ENCODE peak calls at places on chromosomes 5 and 9, in six cellular contexts. C, U, S, Z, H and A are unnamed samples.

GRCh38 chr9:74499111-74499601 is 2.0 kb downstream of the RORB start:
- DNase-seq in C (no peak), U (no peak), S (no peak), Z (no peak), H (peak; percentile 43), A (no peak)

GRCh38 chr5:152349683-152350526 is 55.2 kb downstream of the NMUR2 start:
- DNase-seq in C (no peak), U (no peak), S (peak; percentile 33), Z (no peak), H (peak; percentile 73), A (no peak)

GRCh38 chr9:73871636-73872035 is 625.5 kb upstream of the RORB start:
- DNase-seq in C (no peak), U (no peak), S (peak; percentile 6), Z (no peak), H (no peak), A (no peak)

GRCh38 chr5:95730730-95731570 is at the start of gene RHOBTB3:
- DNase-seq in C (peak; percentile 80), U (no peak), S (peak; percentile 89), Z (peak; percentile 40), H (peak; percentile 92), A (peak; percentile 40)

GRCh38 chr5:149223081-149223848 is 48.4 kb upstream of the AFAP1L1 start:
- DNase-seq in C (no peak), U (no peak), S (no peak), Z (no peak), H (no peak), A (no peak)

GRCh38 chr9:113993838-113994540 is 84.1 kb downstream of the AMBP start:
- DNase-seq in C (no peak), U (no peak), S (no peak), Z (no peak), H (peak; percentile 95), A (no peak)

GRCh38 chr9:9552665-9553064 is 1060.1 kb downstream of the PTPRD start:
- DNase-seq in C (no peak), U (no peak), S (no peak), Z (no peak), H (no peak), A (no peak)

GRCh38 chr5:83151821-83152220 is 74.5 kb downstream of the XRCC4 start:
- DNase-seq in C (no peak), U (no peak), S (no peak), Z (no peak), H (no peak), A (peak; percentile 13)

GRCh38 chr9:68462004-68462775 is 78.5 kb downstream of the TMEM252 start:
- DNase-seq in C (no peak), U (no peak), S (no peak), Z (no peak), H (no peak), A (no peak)

GRCh38 chr5:30930736-30931135 is 262.8 kb upstream of the CDH6 start:
- DNase-seq in C (no peak), U (no peak), S (no peak), Z (no peak), H (no peak), A (no peak)

GRCh38 chr5:38291355-38291754 is 33.0 kb downstream of the EGFLAM start:
- DNase-seq in C (no peak), U (no peak), S (no peak), Z (no peak), H (no peak), A (peak; percentile 51)

GRCh38 chr5:170693701-170694100 is 89.8 kb upstream of the GABRP start:
- DNase-seq in C (no peak), U (no peak), S (no peak), Z (no peak), H (no peak), A (no peak)

GRCh38 chr5:89676634-89677033 is 732.9 kb downstream of the CETN3 start:
- DNase-seq in C (no peak), U (no peak), S (no peak), Z (no peak), H (no peak), A (no peak)

GRCh38 chr9:78857371-78858225 is 560.7 kb downstream of the PSAT1 start:
- DNase-seq in C (no peak), U (no peak), S (no peak), Z (no peak), H (no peak), A (peak; percentile 53)

GRCh38 chr5:93602261-93603149 is 19.5 kb downstream of the NR2F1 start:
- DNase-seq in C (no peak), U (no peak), S (no peak), Z (no peak), H (no peak), A (no peak)

GRCh38 chr5:93601433-93602175 is 18.6 kb downstream of the NR2F1 start:
- DNase-seq in C (no peak), U (no peak), S (no peak), Z (no peak), H (no peak), A (no peak)

GRCh38 chr5:93600409-93601052 is 17.5 kb downstream of the NR2F1 start:
- DNase-seq in C (no peak), U (no peak), S (no peak), Z (no peak), H (no peak), A (no peak)

GRCh38 chr5:93599427-93600146 is 16.6 kb downstream of the NR2F1 start:
- DNase-seq in C (no peak), U (no peak), S (no peak), Z (no peak), H (no peak), A (no peak)

GRCh38 chr5:93601053-93601429 is 18.0 kb downstream of the NR2F1 start:
- DNase-seq in C (no peak), U (no peak), S (no peak), Z (no peak), H (no peak), A (no peak)
- H3K27me3 ChIP-seq in C (no peaks in the 10 kb centered on the region), U (peaks cover 3% of the 10 kb centered on the region), S (no peaks in the 10 kb centered on the region), Z (peaks cover 75% of the 10 kb centered on the region), H (no peaks in the 10 kb centered on the region), A (peaks cover 100% of the 10 kb centered on the region)

GRCh38 chr5:1910861-1911772 is 28.4 kb upstream of the IRX4 start:
- DNase-seq in C (no peak), U (no peak), S (no peak), Z (no peak), H (no peak), A (no peak)
- H3K27ac ChIP-seq in C (no peak overlapping the region), U (no peak overlapping the region), S (no peak overlapping the region), Z (no peak overlapping the region), H (no peak overlapping the region), A (no peak overlapping the region)

GRCh38 chr9:89527084-89527483 is 29.2 kb upstream of the SEMA4D start:
- DNase-seq in C (no peak), U (peak; percentile 80), S (no peak), Z (no peak), H (no peak), A (no peak)
- H3K27me3 ChIP-seq in C (peaks cover 4% of the 10 kb centered on the region), U (no peaks in the 10 kb centered on the region), S (no peaks in the 10 kb centered on the region), Z (no peaks in the 10 kb centered on the region), H (no peaks in the 10 kb centered on the region), A (peaks cover 5% of the 10 kb centered on the region)

DNA sequence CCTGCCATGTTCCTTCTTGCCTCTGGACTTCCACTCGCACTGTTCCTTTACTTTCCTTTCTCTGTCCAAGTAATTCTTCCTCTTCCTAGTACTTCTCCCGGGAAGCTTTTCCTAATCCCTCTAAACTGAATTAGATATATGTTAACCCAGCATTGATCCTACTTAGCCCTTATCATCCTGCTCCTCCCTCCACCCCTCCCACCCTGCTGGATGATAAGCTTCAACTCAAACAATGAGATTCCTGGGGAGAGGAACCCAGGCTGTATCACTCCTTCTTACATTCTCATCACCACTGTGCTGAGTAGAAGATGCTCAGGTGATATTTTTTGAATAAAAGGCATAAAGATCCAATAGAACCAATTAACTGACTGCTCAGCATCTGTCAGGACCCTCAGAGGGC is 45.7 kb downstream of the CDK5RAP2 start:
- DNase-seq in C (no peak), U (no peak), S (no peak), Z (no peak), H (no peak), A (no peak)
- H3K27ac ChIP-seq in C (no peak overlapping the region), U (no peak overlapping the region), S (no peak overlapping the region), Z (no peak overlapping the region), H (no peak overlapping the region), A (no peak overlapping the region)

DNA sequence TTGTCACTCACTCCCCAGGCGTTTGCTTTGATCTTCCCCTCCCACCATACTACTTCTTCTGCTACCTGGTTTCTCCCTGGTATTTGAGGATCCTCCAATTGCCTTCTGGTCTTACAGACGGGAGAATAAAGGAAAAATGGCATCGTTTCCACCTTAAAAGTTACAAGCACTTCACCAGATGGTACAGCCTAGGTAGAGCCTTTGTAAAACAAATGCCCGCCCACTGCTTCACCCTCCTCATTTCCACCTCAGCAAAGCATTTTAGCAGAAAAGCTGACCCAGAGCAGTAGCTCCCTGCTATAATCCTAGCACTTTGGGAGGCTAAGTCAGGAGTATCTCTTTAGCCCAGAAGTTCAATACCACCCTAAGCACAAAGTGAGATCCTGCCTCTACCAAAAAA is 5.1 kb upstream of the ANXA2R start:
- DNase-seq in C (no peak), U (no peak), S (no peak), Z (no peak), H (no peak), A (no peak)
- H3K27me3 ChIP-seq in C (no peaks in the 10 kb centered on the region), U (no peaks in the 10 kb centered on the region), S (no peaks in the 10 kb centered on the region), Z (no peaks in the 10 kb centered on the region), H (no peaks in the 10 kb centered on the region), A (no peaks in the 10 kb centered on the region)

GRCh38 chr9:136644593-136645342 is 17.9 kb upstream of the EGFL7 start:
- DNase-seq in C (no peak), U (no peak), S (peak; percentile 86), Z (peak; percentile 67), H (no peak), A (no peak)
- H3K27ac ChIP-seq in C (no peak overlapping the region), U (peak overlapping the region; percentile 33), S (no peak overlapping the region), Z (no peak overlapping the region), H (no peak overlapping the region), A (no peak overlapping the region)

GRCh38 chr5:51388488-51389325 is 5.5 kb downstream of the ISL1 start:
- DNase-seq in C (no peak), U (no peak), S (no peak), Z (no peak), H (no peak), A (no peak)

GRCh38 chr5:51389326-51389581 is 6.0 kb downstream of the ISL1 start:
- DNase-seq in C (no peak), U (no peak), S (no peak), Z (no peak), H (no peak), A (no peak)

GRCh38 chr5:51392689-51393199 is 9.5 kb downstream of the ISL1 start:
- DNase-seq in C (no peak), U (no peak), S (no peak), Z (no peak), H (no peak), A (no peak)

GRCh38 chr5:51389582-51390463 is 6.6 kb downstream of the ISL1 start:
- DNase-seq in C (no peak), U (no peak), S (no peak), Z (no peak), H (no peak), A (no peak)

DNA sequence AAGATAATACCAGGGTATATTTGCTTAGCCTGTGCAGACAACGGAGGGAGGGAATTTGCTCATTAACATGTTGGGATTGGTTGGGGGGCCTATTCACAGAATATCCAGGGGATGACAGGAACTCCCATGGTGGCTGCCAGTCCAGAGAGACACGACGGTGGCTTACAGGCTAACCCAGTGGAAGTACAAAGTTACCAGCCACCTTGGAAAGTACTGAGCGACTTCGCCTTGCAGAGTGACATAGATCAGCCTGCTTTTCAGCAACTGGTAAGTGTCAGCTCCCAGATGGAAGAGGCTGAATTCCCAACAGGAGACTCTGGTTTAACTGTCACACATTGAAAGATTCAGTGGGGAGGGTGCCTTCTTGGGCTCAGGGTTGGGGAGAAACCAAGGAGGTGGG is 7.9 kb downstream of the ISL1 start:
- DNase-seq in C (no peak), U (no peak), S (no peak), Z (no peak), H (no peak), A (no peak)
- H3K27me3 ChIP-seq in C (peaks cover 33% of the 10 kb centered on the region), U (peaks cover 56% of the 10 kb centered on the region), S (no peaks in the 10 kb centered on the region), Z (no peaks in the 10 kb centered on the region), H (no peaks in the 10 kb centered on the region), A (no peaks in the 10 kb centered on the region)